ENCODE peak calls at places on chromosomes 6 and 20, in ten cellular contexts. One of them, this sample, is unnamed.

GRCh38 chr20:10090588-10091166 is 55.9 kb downstream of the ANKEF1 start:
- DNase-seq in GM23338: peak
- DNase-seq in SK-N-SH: peak
- DNase-seq in HCT116: peak
- DNase-seq in prostate gland: peak
- DNase-seq in endothelial cell of umbilical vein: peak
- DNase-seq in Panc1: peak
- DNase-seq in K562: peak
- DNase-seq in HL-60: no peak
- DNase-seq in stomach: peak
- DNase-seq in this sample: no peak

GRCh38 chr6:34897130-34897529 is 8.1 kb downstream of the ANKS1A start:
- DNase-seq in Panc1: no peak
- DNase-seq in SK-N-SH: no peak
- DNase-seq in prostate gland: no peak
- DNase-seq in GM23338: no peak
- DNase-seq in HCT116: no peak
- DNase-seq in stomach: no peak
- DNase-seq in endothelial cell of umbilical vein: no peak
- DNase-seq in HL-60: no peak
- DNase-seq in K562: no peak
- DNase-seq in this sample: no peak

GRCh38 chr20:33250666-33251065 is 14.9 kb downstream of the BPIFA1 start:
- DNase-seq in HCT116: no peak
- DNase-seq in endothelial cell of umbilical vein: no peak
- DNase-seq in SK-N-SH: no peak
- DNase-seq in GM23338: no peak
- DNase-seq in prostate gland: no peak
- DNase-seq in HL-60: no peak
- DNase-seq in stomach: no peak
- DNase-seq in K562: no peak
- DNase-seq in Panc1: no peak
- DNase-seq in this sample: no peak

GRCh38 chr6:74764486-74764885 is 441.4 kb downstream of the COL12A1 start:
- DNase-seq in Panc1: no peak
- DNase-seq in stomach: no peak
- DNase-seq in GM23338: no peak
- DNase-seq in K562: no peak
- DNase-seq in SK-N-SH: no peak
- DNase-seq in prostate gland: no peak
- DNase-seq in endothelial cell of umbilical vein: no peak
- DNase-seq in HL-60: no peak
- DNase-seq in HCT116: no peak
- DNase-seq in this sample: no peak

GRCh38 chr6:148935705-148936306 is 189.0 kb downstream of the UST start:
- DNase-seq in prostate gland: no peak
- DNase-seq in stomach: no peak
- DNase-seq in K562: no peak
- DNase-seq in HL-60: no peak
- DNase-seq in endothelial cell of umbilical vein: no peak
- DNase-seq in GM23338: no peak
- DNase-seq in SK-N-SH: no peak
- DNase-seq in Panc1: no peak
- DNase-seq in HCT116: no peak
- DNase-seq in this sample: no peak

GRCh38 chr6:74256387-74257180 is 560.6 kb downstream of the CD109 start:
- DNase-seq in GM23338: no peak
- DNase-seq in HCT116: no peak
- DNase-seq in K562: no peak
- DNase-seq in endothelial cell of umbilical vein: no peak
- DNase-seq in HL-60: no peak
- DNase-seq in prostate gland: no peak
- DNase-seq in SK-N-SH: no peak
- DNase-seq in stomach: no peak
- DNase-seq in Panc1: no peak
- DNase-seq in this sample: no peak

GRCh38 chr6:109795994-109796555 is 105.0 kb downstream of the FIG4 start:
- DNase-seq in GM23338: no peak
- DNase-seq in Panc1: no peak
- DNase-seq in HCT116: no peak
- DNase-seq in K562: no peak
- DNase-seq in stomach: no peak
- DNase-seq in prostate gland: no peak
- DNase-seq in SK-N-SH: no peak
- DNase-seq in HL-60: no peak
- DNase-seq in endothelial cell of umbilical vein: peak
- DNase-seq in this sample: no peak

GRCh38 chr20:36744764-36745191 is 1.1 kb downstream of the NDRG3 start:
- DNase-seq in stomach: peak
- DNase-seq in HL-60: no peak
- DNase-seq in prostate gland: peak
- DNase-seq in HCT116: no peak
- DNase-seq in GM23338: peak
- DNase-seq in K562: peak
- DNase-seq in Panc1: no peak
- DNase-seq in endothelial cell of umbilical vein: no peak
- DNase-seq in SK-N-SH: peak
- DNase-seq in this sample: no peak

GRCh38 chr6:170439366-170440351 is 113.4 kb downstream of the PSMB1 start:
- DNase-seq in endothelial cell of umbilical vein: no peak
- DNase-seq in stomach: peak
- DNase-seq in HCT116: no peak
- DNase-seq in K562: no peak
- DNase-seq in GM23338: no peak
- DNase-seq in Panc1: no peak
- DNase-seq in SK-N-SH: peak
- DNase-seq in prostate gland: no peak
- DNase-seq in HL-60: no peak
- DNase-seq in this sample: no peak

GRCh38 chr6:119028106-119028505 is 50.4 kb downstream of the FAM184A start:
- DNase-seq in prostate gland: no peak
- DNase-seq in HL-60: no peak
- DNase-seq in endothelial cell of umbilical vein: no peak
- DNase-seq in GM23338: peak
- DNase-seq in K562: no peak
- DNase-seq in SK-N-SH: no peak
- DNase-seq in Panc1: no peak
- DNase-seq in stomach: no peak
- DNase-seq in HCT116: no peak
- DNase-seq in this sample: no peak

GRCh38 chr6:73506246-73506645 is 14.6 kb downstream of the EEF1A1 start:
- DNase-seq in HL-60: no peak
- DNase-seq in prostate gland: no peak
- DNase-seq in K562: no peak
- DNase-seq in Panc1: no peak
- DNase-seq in SK-N-SH: no peak
- DNase-seq in GM23338: no peak
- DNase-seq in endothelial cell of umbilical vein: no peak
- DNase-seq in stomach: no peak
- DNase-seq in HCT116: no peak
- DNase-seq in this sample: no peak

GRCh38 chr20:31968299-31969126 is 562 bp downstream of the XKR7 start:
- DNase-seq in K562: peak
- DNase-seq in stomach: peak
- DNase-seq in HCT116: no peak
- DNase-seq in endothelial cell of umbilical vein: peak
- DNase-seq in HL-60: peak
- DNase-seq in prostate gland: peak
- DNase-seq in Panc1: no peak
- DNase-seq in GM23338: peak
- DNase-seq in SK-N-SH: peak
- DNase-seq in this sample: peak

GRCh38 chr6:63447134-63447533 is 125.1 kb upstream of the LOC128125822 start:
- DNase-seq in GM23338: no peak
- DNase-seq in K562: no peak
- DNase-seq in HL-60: no peak
- DNase-seq in endothelial cell of umbilical vein: no peak
- DNase-seq in stomach: no peak
- DNase-seq in HCT116: no peak
- DNase-seq in prostate gland: no peak
- DNase-seq in SK-N-SH: no peak
- DNase-seq in Panc1: no peak
- DNase-seq in this sample: no peak

GRCh38 chr20:824916-825315 is 8.6 kb upstream of the FAM110A start:
- DNase-seq in GM23338: no peak
- DNase-seq in prostate gland: no peak
- DNase-seq in HCT116: no peak
- DNase-seq in SK-N-SH: no peak
- DNase-seq in Panc1: no peak
- DNase-seq in HL-60: no peak
- DNase-seq in stomach: peak
- DNase-seq in K562: no peak
- DNase-seq in endothelial cell of umbilical vein: no peak
- DNase-seq in this sample: no peak

GRCh38 chr6:11317885-11318771 is 85.7 kb upstream of the NEDD9 start:
- DNase-seq in K562: no peak
- DNase-seq in stomach: peak
- DNase-seq in endothelial cell of umbilical vein: peak
- DNase-seq in HCT116: peak
- DNase-seq in Panc1: peak
- DNase-seq in SK-N-SH: no peak
- DNase-seq in prostate gland: no peak
- DNase-seq in HL-60: peak
- DNase-seq in GM23338: peak
- DNase-seq in this sample: peak

GRCh38 chr6:68777956-68778355 is 142.9 kb downstream of the ADGRB3 start:
- DNase-seq in prostate gland: no peak
- DNase-seq in stomach: no peak
- DNase-seq in HL-60: no peak
- DNase-seq in Panc1: no peak
- DNase-seq in endothelial cell of umbilical vein: no peak
- DNase-seq in SK-N-SH: peak
- DNase-seq in K562: no peak
- DNase-seq in GM23338: no peak
- DNase-seq in HCT116: no peak
- DNase-seq in this sample: no peak

GRCh38 chr6:138287144-138287955 is 69.1 kb upstream of the PBOV1 start:
- DNase-seq in stomach: peak
- DNase-seq in HCT116: peak
- DNase-seq in GM23338: peak
- DNase-seq in prostate gland: peak
- DNase-seq in HL-60: peak
- DNase-seq in SK-N-SH: peak
- DNase-seq in K562: peak
- DNase-seq in endothelial cell of umbilical vein: peak
- DNase-seq in Panc1: peak
- DNase-seq in this sample: peak

GRCh38 chr6:17932362-17932852 is 55.0 kb downstream of the KIF13A start:
- DNase-seq in prostate gland: no peak
- DNase-seq in Panc1: no peak
- DNase-seq in K562: peak
- DNase-seq in HCT116: no peak
- DNase-seq in SK-N-SH: no peak
- DNase-seq in HL-60: no peak
- DNase-seq in stomach: no peak
- DNase-seq in endothelial cell of umbilical vein: peak
- DNase-seq in GM23338: no peak
- DNase-seq in this sample: no peak
- TF ChIP-seq POLR2AphosphoS5 in prostate gland: no peak
- TF ChIP-seq POLR2AphosphoS5 in Panc1: no peak
- TF ChIP-seq POLR2AphosphoS5 in K562: no peak
- TF ChIP-seq POLR2AphosphoS5 in HCT116: no peak
- TF ChIP-seq POLR2AphosphoS5 in SK-N-SH: no peak
- TF ChIP-seq POLR2AphosphoS5 in HL-60: no peak
- TF ChIP-seq POLR2AphosphoS5 in stomach: peak
- TF ChIP-seq POLR2AphosphoS5 in endothelial cell of umbilical vein: no peak
- TF ChIP-seq POLR2AphosphoS5 in GM23338: no peak
- TF ChIP-seq POLR2AphosphoS5 in this sample: no peak

GRCh38 chr6:88376197-88376596 is 210.1 kb upstream of the CNR1 start:
- DNase-seq in endothelial cell of umbilical vein: peak
- DNase-seq in GM23338: no peak
- DNase-seq in HL-60: no peak
- DNase-seq in SK-N-SH: no peak
- DNase-seq in HCT116: no peak
- DNase-seq in stomach: no peak
- DNase-seq in K562: no peak
- DNase-seq in prostate gland: no peak
- DNase-seq in Panc1: no peak
- DNase-seq in this sample: no peak
- H3K27ac ChIP-seq in endothelial cell of umbilical vein: peak
- H3K27ac ChIP-seq in GM23338: no peak
- H3K27ac ChIP-seq in HL-60: no peak
- H3K27ac ChIP-seq in SK-N-SH: peak
- H3K27ac ChIP-seq in HCT116: no peak
- H3K27ac ChIP-seq in stomach: no peak
- H3K27ac ChIP-seq in K562: no peak
- H3K27ac ChIP-seq in prostate gland: no peak
- H3K27ac ChIP-seq in Panc1: no peak
- H3K27ac ChIP-seq in this sample: no peak

GRCh38 chr6:41789390-41789724 is 1.9 kb downstream of the TOMM6 start:
- DNase-seq in SK-N-SH: no peak
- DNase-seq in GM23338: no peak
- DNase-seq in Panc1: no peak
- DNase-seq in endothelial cell of umbilical vein: no peak
- DNase-seq in K562: no peak
- DNase-seq in stomach: no peak
- DNase-seq in prostate gland: no peak
- DNase-seq in HCT116: no peak
- DNase-seq in HL-60: no peak
- DNase-seq in this sample: no peak

GRCh38 chr6:41791306-41791705 is 3.8 kb downstream of the TOMM6 start:
- DNase-seq in prostate gland: no peak
- DNase-seq in Panc1: no peak
- DNase-seq in SK-N-SH: no peak
- DNase-seq in HCT116: no peak
- DNase-seq in HL-60: no peak
- DNase-seq in K562: no peak
- DNase-seq in GM23338: no peak
- DNase-seq in stomach: no peak
- DNase-seq in endothelial cell of umbilical vein: no peak
- DNase-seq in this sample: no peak

GRCh38 chr6:41791984-41792383 is 4.5 kb downstream of the TOMM6 start:
- DNase-seq in stomach: no peak
- DNase-seq in endothelial cell of umbilical vein: no peak
- DNase-seq in HL-60: no peak
- DNase-seq in HCT116: no peak
- DNase-seq in GM23338: no peak
- DNase-seq in Panc1: no peak
- DNase-seq in prostate gland: no peak
- DNase-seq in K562: no peak
- DNase-seq in SK-N-SH: no peak
- DNase-seq in this sample: no peak

GRCh38 chr6:41787219-41787917 is at the start of gene TOMM6:
- DNase-seq in endothelial cell of umbilical vein: peak
- DNase-seq in GM23338: peak
- DNase-seq in prostate gland: peak
- DNase-seq in HCT116: peak
- DNase-seq in stomach: peak
- DNase-seq in K562: peak
- DNase-seq in Panc1: peak
- DNase-seq in SK-N-SH: peak
- DNase-seq in HL-60: peak
- DNase-seq in this sample: peak

GRCh38 chr6:41789937-41790502 is 2.5 kb downstream of the TOMM6 start:
- DNase-seq in Panc1: no peak
- DNase-seq in HCT116: no peak
- DNase-seq in stomach: no peak
- DNase-seq in prostate gland: no peak
- DNase-seq in GM23338: no peak
- DNase-seq in SK-N-SH: no peak
- DNase-seq in HL-60: peak
- DNase-seq in endothelial cell of umbilical vein: no peak
- DNase-seq in K562: no peak
- DNase-seq in this sample: no peak
- TF ChIP-seq POLR2AphosphoS5 in Panc1: no peak
- TF ChIP-seq POLR2AphosphoS5 in HCT116: no peak
- TF ChIP-seq POLR2AphosphoS5 in stomach: no peak
- TF ChIP-seq POLR2AphosphoS5 in prostate gland: no peak
- TF ChIP-seq POLR2AphosphoS5 in GM23338: no peak
- TF ChIP-seq POLR2AphosphoS5 in SK-N-SH: no peak
- TF ChIP-seq POLR2AphosphoS5 in HL-60: peak
- TF ChIP-seq POLR2AphosphoS5 in endothelial cell of umbilical vein: no peak
- TF ChIP-seq POLR2AphosphoS5 in K562: peak
- TF ChIP-seq POLR2AphosphoS5 in this sample: no peak

GRCh38 chr6:70849348-70850069 is 107.4 kb downstream of the B3GAT2 start:
- DNase-seq in HL-60: no peak
- DNase-seq in prostate gland: no peak
- DNase-seq in SK-N-SH: no peak
- DNase-seq in stomach: no peak
- DNase-seq in HCT116: no peak
- DNase-seq in Panc1: no peak
- DNase-seq in K562: no peak
- DNase-seq in GM23338: no peak
- DNase-seq in endothelial cell of umbilical vein: no peak
- DNase-seq in this sample: no peak
- H3K27ac ChIP-seq in HL-60: no peak
- H3K27ac ChIP-seq in prostate gland: no peak
- H3K27ac ChIP-seq in SK-N-SH: no peak
- H3K27ac ChIP-seq in stomach: no peak
- H3K27ac ChIP-seq in HCT116: no peak
- H3K27ac ChIP-seq in Panc1: no peak
- H3K27ac ChIP-seq in K562: no peak
- H3K27ac ChIP-seq in GM23338: no peak
- H3K27ac ChIP-seq in endothelial cell of umbilical vein: no peak
- H3K27ac ChIP-seq in this sample: no peak